ENCODE peak calls at places on chromosomes 2 and 18, in six cellular contexts. R is WTC11, T is PC-3, E is nephron progenitor cell, N is HepG2, P is A549. H is an unnamed sample.

GRCh38 chr2:216216951-216217903 is 108.1 kb downstream of the XRCC5 start:
- DNase-seq in R (no peak), T (peak), E (no peak), N (peak), P (peak), H (no peak)

GRCh38 chr18:21134895-21135294 is 23.3 kb upstream of the ROCK1 start:
- DNase-seq in R (no peak), T (peak), E (no peak), N (no peak), P (peak), H (no peak)

GRCh38 chr2:181680937-181681811 is 857 bp upstream of the NEUROD1 start:
- DNase-seq in R (peak), T (no peak), E (no peak), N (no peak), P (no peak), H (no peak)

GRCh38 chr2:12719400-12720104 is 2.8 kb downstream of the TRIB2 start:
- DNase-seq in R (no peak), T (peak), E (no peak), N (no peak), P (no peak), H (no peak)

GRCh38 chr18:74412106-74412880 is 44.8 kb downstream of the DIPK1C start:
- DNase-seq in R (peak), T (no peak), E (peak), N (no peak), P (no peak), H (peak)

GRCh38 chr18:58045265-58046086 is 1.4 kb downstream of the NEDD4L start:
- DNase-seq in R (peak), T (peak), E (peak), N (peak), P (peak), H (peak)

GRCh38 chr18:78949216-78949615 is 30.4 kb upstream of the SALL3 start:
- DNase-seq in R (no peak), T (no peak), E (no peak), N (no peak), P (no peak), H (no peak)

GRCh38 chr2:40395169-40396023 is 56.5 kb downstream of the SLC8A1 start:
- DNase-seq in R (no peak), T (peak), E (no peak), N (no peak), P (no peak), H (no peak)

GRCh38 chr18:6576706-6577375 is 152.7 kb upstream of the ARHGAP28 start:
- DNase-seq in R (no peak), T (no peak), E (no peak), N (no peak), P (no peak), H (no peak)

GRCh38 chr18:6575908-6576307 is 153.6 kb upstream of the ARHGAP28 start:
- DNase-seq in R (no peak), T (no peak), E (no peak), N (no peak), P (no peak), H (no peak)

DNA sequence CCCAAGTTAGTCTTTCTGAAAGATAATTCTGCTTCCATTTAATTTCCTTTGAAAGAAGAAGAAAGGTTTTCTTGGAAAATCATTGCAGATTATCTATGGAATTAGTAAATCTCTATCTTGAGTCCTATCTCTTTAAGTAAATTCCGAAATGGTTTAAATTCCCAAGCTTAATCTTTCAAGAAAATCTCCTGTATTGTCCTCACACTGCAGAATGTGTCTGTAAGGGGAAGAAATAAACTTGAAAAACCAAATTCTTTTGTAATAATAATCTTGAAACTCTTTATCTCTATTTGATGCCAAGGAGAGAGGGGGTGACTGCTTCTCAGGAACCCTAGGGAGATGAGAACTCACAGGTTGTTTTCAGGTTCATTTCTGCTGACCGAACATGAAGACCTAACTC is 150.8 kb upstream of the ARHGAP28 start:
- DNase-seq in R (no peak), T (no peak), E (no peak), N (no peak), P (no peak), H (no peak)
- TF ChIP-seq CTCF in R (no peak), T (no peak), E (no peak), N (no peak), P (no peak), H (no peak)

GRCh38 chr2:23656597-23656973 is 270.3 kb downstream of the ATAD2B start:
- DNase-seq in R (no peak), T (no peak), E (no peak), N (no peak), P (no peak), H (no peak)

GRCh38 chr2:23655862-23656596 is 270.9 kb downstream of the ATAD2B start:
- DNase-seq in R (no peak), T (no peak), E (no peak), N (no peak), P (no peak), H (peak)

GRCh38 chr2:23654756-23655155 is 269.8 kb downstream of the KLHL29 start:
- DNase-seq in R (no peak), T (no peak), E (no peak), N (no peak), P (no peak), H (no peak)

GRCh38 chr2:23651187-23651983 is 266.4 kb downstream of the KLHL29 start:
- DNase-seq in R (no peak), T (peak), E (no peak), N (peak), P (peak), H (no peak)

DNA sequence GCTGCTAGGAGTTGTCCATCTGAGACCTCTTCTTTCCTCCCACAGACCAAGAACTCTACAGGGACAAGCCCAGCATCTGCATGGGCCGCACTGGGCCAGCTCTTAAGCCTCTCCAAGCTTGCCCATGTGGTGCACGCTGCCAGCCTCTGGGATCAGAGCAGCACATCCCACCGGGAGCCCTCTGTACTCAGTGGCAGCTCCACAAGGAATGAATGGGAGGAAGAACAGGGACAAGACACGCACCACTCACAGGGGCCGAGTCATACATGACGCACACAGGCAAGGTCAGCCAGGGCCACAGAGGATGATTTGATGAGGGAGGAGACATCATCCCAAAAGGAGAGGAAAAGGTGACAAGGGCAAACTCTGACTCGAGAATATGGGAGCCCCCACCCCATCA is 268.3 kb downstream of the KLHL29 start:
- DNase-seq in R (no peak), T (no peak), E (no peak), N (no peak), P (no peak), H (no peak)
- TF ChIP-seq CTCF in R (no peak), T (no peak), E (no peak), N (no peak), P (no peak), H (no peak)

GRCh38 chr2:206208900-206209299 is 49.2 kb downstream of the EEF1B2 start:
- DNase-seq in R (no peak), T (no peak), E (no peak), N (peak), P (no peak), H (no peak)

GRCh38 chr2:206213514-206213845 is 53.8 kb downstream of the EEF1B2 start:
- DNase-seq in R (no peak), T (no peak), E (no peak), N (no peak), P (no peak), H (no peak)

GRCh38 chr2:206211657-206212255 is 52.1 kb downstream of the EEF1B2 start:
- DNase-seq in R (no peak), T (peak), E (no peak), N (no peak), P (peak), H (no peak)

GRCh38 chr2:206217162-206217561 is 57.3 kb upstream of the ZDBF2 start:
- DNase-seq in R (no peak), T (no peak), E (no peak), N (no peak), P (no peak), H (peak)

GRCh38 chr2:206212673-206213513 is 53.2 kb downstream of the EEF1B2 start:
- DNase-seq in R (no peak), T (peak), E (no peak), N (no peak), P (no peak), H (no peak)
- TF ChIP-seq CTCF in R (no peak), T (no peak), E (no peak), N (no peak), P (no peak), H (peak)

DNA sequence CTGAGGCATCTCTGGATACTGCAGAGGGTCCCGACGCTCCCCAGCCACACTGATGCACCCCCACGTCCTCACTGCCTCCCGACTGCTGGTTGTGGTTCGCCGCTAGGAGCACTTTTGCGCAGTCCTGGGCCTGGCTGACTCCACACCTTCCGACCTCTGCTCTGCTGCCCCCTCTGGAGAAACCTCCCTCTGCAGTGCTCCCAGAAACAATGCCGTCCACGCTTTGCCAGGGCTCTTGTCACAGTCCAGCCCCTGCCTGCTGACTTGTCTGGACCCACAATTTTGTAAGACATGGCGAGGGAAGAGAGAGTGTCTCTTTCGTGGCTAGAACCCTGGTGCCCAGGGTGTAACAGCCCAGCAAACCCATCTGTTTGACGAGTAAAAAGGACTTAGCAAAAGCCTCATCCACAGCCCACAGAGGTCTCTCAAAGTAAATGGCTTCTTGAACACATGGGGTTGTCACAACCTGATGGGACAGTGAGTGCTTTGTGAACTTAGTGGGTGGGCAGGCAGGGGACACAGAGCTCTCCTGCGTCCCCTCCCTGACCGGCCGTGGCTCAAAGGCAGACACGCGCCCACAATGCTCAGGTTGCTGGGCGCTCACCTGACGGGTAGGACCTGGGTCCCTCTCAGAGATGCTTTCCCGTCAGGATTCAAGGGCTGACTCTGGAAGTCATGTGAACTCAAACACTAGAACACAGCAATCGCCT is 4.0 kb downstream of the COPS9 start:
- DNase-seq in R (peak), T (no peak), E (no peak), N (no peak), P (no peak), H (no peak)
- TF ChIP-seq CTCF in R (no peak), T (peak), E (no peak), N (no peak), P (no peak), H (peak)

GRCh38 chr2:204628926-204629661 is 83.8 kb downstream of the PARD3B start:
- DNase-seq in R (no peak), T (no peak), E (no peak), N (no peak), P (no peak), H (no peak)

DNA sequence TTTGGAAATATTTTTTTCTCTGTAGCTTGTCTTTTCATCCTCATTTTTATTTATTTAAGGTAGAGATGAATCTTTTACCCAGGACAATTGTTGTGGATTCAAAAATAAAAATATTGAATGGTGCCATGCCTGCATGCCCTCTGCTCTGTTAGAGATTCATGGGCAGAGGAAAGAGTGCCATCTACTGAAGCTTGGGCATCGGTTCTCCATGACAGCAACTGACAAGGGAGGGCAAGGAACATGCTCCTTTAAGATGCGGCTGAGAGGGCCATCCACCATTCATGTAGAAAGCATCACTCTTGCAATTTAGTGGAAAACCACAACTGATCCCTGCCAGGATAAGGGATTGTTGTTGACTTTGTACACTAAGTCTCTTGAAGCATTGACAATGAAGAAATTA is 79.9 kb downstream of the PARD3B start:
- DNase-seq in R (no peak), T (peak), E (no peak), N (no peak), P (peak), H (no peak)
- TF ChIP-seq CTCF in R (no peak), T (peak), E (no peak), N (peak), P (no peak), H (no peak)

GRCh38 chr2:178279142-178279541 is 84.8 kb downstream of the OSBPL6 start:
- DNase-seq in R (no peak), T (peak), E (no peak), N (no peak), P (peak), H (no peak)
- TF ChIP-seq CTCF in R (no peak), T (no peak), E (no peak), N (no peak), P (no peak), H (no peak)

DNA sequence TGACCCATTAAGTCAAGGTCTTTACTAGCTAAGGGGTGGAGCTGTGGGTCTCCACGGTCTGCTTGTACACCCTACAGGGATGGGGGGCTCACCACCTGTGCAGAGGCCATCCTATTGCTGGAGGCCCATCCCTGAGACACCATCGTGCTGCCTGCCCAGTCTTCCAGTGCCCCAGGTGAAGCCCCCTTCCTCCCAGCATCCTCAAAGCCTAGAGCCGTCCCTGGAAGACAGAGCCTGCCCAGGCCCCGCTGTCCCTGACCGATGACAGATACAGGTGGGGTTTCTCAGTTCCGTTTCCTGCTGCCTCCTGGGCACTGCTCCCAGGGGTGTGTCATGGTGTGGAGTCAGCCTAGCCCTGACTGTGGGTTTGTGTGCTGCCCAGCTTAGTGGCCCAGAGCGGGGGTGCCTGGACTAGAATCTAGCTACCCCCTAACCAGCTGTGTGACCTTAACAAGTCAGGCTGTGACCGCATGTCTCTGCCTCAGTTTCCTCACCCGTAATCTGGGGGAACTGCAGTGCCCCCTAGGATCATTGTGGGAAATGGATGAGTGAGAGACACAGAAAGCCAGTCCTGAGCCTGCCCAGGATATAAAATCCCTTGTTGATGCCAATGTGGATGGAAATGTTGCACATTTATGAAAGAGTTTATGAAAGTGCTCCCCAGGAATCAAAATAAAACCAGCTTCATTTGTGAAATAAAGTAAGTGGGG is 2.0 kb downstream of the OTOS start:
- DNase-seq in R (no peak), T (peak), E (no peak), N (no peak), P (no peak), H (no peak)
- TF ChIP-seq CTCF in R (no peak), T (peak), E (no peak), N (no peak), P (no peak), H (no peak)